ENCODE peak calls at places on chromosomes 5 and 9, in five cellular contexts. One of them, this sample, is unnamed.

GRCh38 chr9:116337015-116337414 is 183.4 kb downstream of the PAPPA start:
- DNase-seq in HCT116: no peak
- DNase-seq in astrocyte: peak
- DNase-seq in trophoblast cell: no peak
- DNase-seq in fibroblast of lung: peak
- DNase-seq in this sample: no peak

GRCh38 chr9:129703667-129704355 is 38.4 kb downstream of the PRRX2 start:
- DNase-seq in fibroblast of lung: peak
- DNase-seq in trophoblast cell: no peak
- DNase-seq in HCT116: no peak
- DNase-seq in astrocyte: peak
- DNase-seq in this sample: no peak

GRCh38 chr9:89802809-89803355 is 198.1 kb downstream of the GADD45G start:
- DNase-seq in astrocyte: no peak
- DNase-seq in fibroblast of lung: peak
- DNase-seq in HCT116: peak
- DNase-seq in trophoblast cell: no peak
- DNase-seq in this sample: no peak

GRCh38 chr5:34524123-34524522 is 132.0 kb upstream of the RAI14 start:
- DNase-seq in fibroblast of lung: peak
- DNase-seq in HCT116: no peak
- DNase-seq in trophoblast cell: peak
- DNase-seq in astrocyte: peak
- DNase-seq in this sample: no peak

GRCh38 chr5:140235776-140236558 is 61.0 kb downstream of the CYSTM1 start:
- DNase-seq in HCT116: no peak
- DNase-seq in fibroblast of lung: no peak
- DNase-seq in trophoblast cell: no peak
- DNase-seq in astrocyte: no peak
- DNase-seq in this sample: peak

GRCh38 chr5:72543365-72543764 is 36.2 kb upstream of the ZNF366 start:
- DNase-seq in HCT116: no peak
- DNase-seq in fibroblast of lung: peak
- DNase-seq in trophoblast cell: no peak
- DNase-seq in astrocyte: peak
- DNase-seq in this sample: no peak

GRCh38 chr5:171840066-171840465 is 54.4 kb downstream of the SMIM23 start:
- DNase-seq in trophoblast cell: no peak
- DNase-seq in HCT116: no peak
- DNase-seq in fibroblast of lung: no peak
- DNase-seq in astrocyte: no peak
- DNase-seq in this sample: no peak

GRCh38 chr9:110213413-110214044 is 5.6 kb upstream of the C9orf152 start:
- DNase-seq in trophoblast cell: peak
- DNase-seq in astrocyte: no peak
- DNase-seq in fibroblast of lung: no peak
- DNase-seq in HCT116: no peak
- DNase-seq in this sample: peak

GRCh38 chr9:79471577-79472543 is 99.9 kb upstream of the TLE4 start:
- DNase-seq in HCT116: no peak
- DNase-seq in fibroblast of lung: peak
- DNase-seq in trophoblast cell: no peak
- DNase-seq in astrocyte: no peak
- DNase-seq in this sample: no peak

GRCh38 chr5:132426525-132427138 is 57.1 kb downstream of the SLC22A5 start:
- DNase-seq in HCT116: no peak
- DNase-seq in astrocyte: peak
- DNase-seq in trophoblast cell: peak
- DNase-seq in fibroblast of lung: peak
- DNase-seq in this sample: peak

GRCh38 chr9:134178781-134179551 is 14.6 kb upstream of the RNU6ATAC start:
- DNase-seq in astrocyte: no peak
- DNase-seq in fibroblast of lung: peak
- DNase-seq in trophoblast cell: no peak
- DNase-seq in HCT116: no peak
- DNase-seq in this sample: no peak

GRCh38 chr5:52199833-52200232 is 587.9 kb upstream of the ITGA1 start:
- DNase-seq in trophoblast cell: no peak
- DNase-seq in astrocyte: no peak
- DNase-seq in HCT116: no peak
- DNase-seq in fibroblast of lung: no peak
- DNase-seq in this sample: no peak

GRCh38 chr5:103217101-103217500 is 41.5 kb upstream of the MACIR start:
- DNase-seq in trophoblast cell: no peak
- DNase-seq in HCT116: no peak
- DNase-seq in astrocyte: no peak
- DNase-seq in fibroblast of lung: no peak
- DNase-seq in this sample: no peak

DNA sequence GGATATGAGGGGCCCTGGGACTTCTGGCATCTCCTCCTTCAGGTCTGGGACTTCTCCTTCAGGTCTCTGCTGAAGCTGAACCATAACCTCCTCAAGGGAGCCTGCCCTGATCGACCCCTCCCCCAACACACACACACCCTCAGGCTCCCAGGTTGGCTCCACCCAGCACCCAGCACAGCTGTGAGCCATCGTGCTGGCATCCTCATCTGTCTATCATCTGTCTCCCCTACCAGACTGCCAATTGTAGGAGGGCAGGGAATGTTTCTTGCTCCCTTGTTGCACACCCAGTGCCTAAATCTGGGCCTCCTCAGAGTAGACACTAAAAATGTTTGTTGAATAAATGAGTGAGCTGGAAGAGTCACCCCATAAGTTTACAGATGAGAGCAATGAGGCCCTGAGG is 71.4 kb downstream of the LRSAM1 start:
- DNase-seq in trophoblast cell: peak
- DNase-seq in astrocyte: no peak
- DNase-seq in fibroblast of lung: no peak
- DNase-seq in HCT116: no peak
- DNase-seq in this sample: peak
- H3K9ac ChIP-seq in trophoblast cell: no peak
- H3K9ac ChIP-seq in astrocyte: peak
- H3K9ac ChIP-seq in fibroblast of lung: no peak
- H3K9ac ChIP-seq in HCT116: no peak
- H3K9ac ChIP-seq in this sample: no peak

GRCh38 chr5:167587768-167588167 is 703.7 kb upstream of the WWC1 start:
- DNase-seq in HCT116: peak
- DNase-seq in astrocyte: no peak
- DNase-seq in fibroblast of lung: peak
- DNase-seq in trophoblast cell: no peak
- DNase-seq in this sample: no peak
- H3K9ac ChIP-seq in HCT116: no peak
- H3K9ac ChIP-seq in astrocyte: no peak
- H3K9ac ChIP-seq in fibroblast of lung: no peak
- H3K9ac ChIP-seq in trophoblast cell: no peak
- H3K9ac ChIP-seq in this sample: no peak

GRCh38 chr9:19799784-19800183 is 10.9 kb upstream of the SLC24A2 start:
- DNase-seq in fibroblast of lung: no peak
- DNase-seq in astrocyte: no peak
- DNase-seq in HCT116: no peak
- DNase-seq in trophoblast cell: no peak
- DNase-seq in this sample: no peak
- H3K9ac ChIP-seq in fibroblast of lung: no peak
- H3K9ac ChIP-seq in astrocyte: no peak
- H3K9ac ChIP-seq in HCT116: no peak
- H3K9ac ChIP-seq in trophoblast cell: no peak
- H3K9ac ChIP-seq in this sample: no peak

GRCh38 chr9:95134457-95134881 is 183.0 kb downstream of the FANCC start:
- DNase-seq in HCT116: no peak
- DNase-seq in fibroblast of lung: no peak
- DNase-seq in trophoblast cell: no peak
- DNase-seq in astrocyte: no peak
- DNase-seq in this sample: no peak

GRCh38 chr9:95133351-95133724 is 184.2 kb downstream of the FANCC start:
- DNase-seq in fibroblast of lung: no peak
- DNase-seq in HCT116: no peak
- DNase-seq in trophoblast cell: no peak
- DNase-seq in astrocyte: no peak
- DNase-seq in this sample: no peak

GRCh38 chr9:95130484-95130883 is 187.0 kb downstream of the FANCC start:
- DNase-seq in fibroblast of lung: no peak
- DNase-seq in trophoblast cell: no peak
- DNase-seq in HCT116: no peak
- DNase-seq in astrocyte: no peak
- DNase-seq in this sample: no peak

GRCh38 chr9:95131023-95131943 is 186.2 kb downstream of the FANCC start:
- DNase-seq in fibroblast of lung: peak
- DNase-seq in trophoblast cell: peak
- DNase-seq in astrocyte: peak
- DNase-seq in HCT116: peak
- DNase-seq in this sample: peak

DNA sequence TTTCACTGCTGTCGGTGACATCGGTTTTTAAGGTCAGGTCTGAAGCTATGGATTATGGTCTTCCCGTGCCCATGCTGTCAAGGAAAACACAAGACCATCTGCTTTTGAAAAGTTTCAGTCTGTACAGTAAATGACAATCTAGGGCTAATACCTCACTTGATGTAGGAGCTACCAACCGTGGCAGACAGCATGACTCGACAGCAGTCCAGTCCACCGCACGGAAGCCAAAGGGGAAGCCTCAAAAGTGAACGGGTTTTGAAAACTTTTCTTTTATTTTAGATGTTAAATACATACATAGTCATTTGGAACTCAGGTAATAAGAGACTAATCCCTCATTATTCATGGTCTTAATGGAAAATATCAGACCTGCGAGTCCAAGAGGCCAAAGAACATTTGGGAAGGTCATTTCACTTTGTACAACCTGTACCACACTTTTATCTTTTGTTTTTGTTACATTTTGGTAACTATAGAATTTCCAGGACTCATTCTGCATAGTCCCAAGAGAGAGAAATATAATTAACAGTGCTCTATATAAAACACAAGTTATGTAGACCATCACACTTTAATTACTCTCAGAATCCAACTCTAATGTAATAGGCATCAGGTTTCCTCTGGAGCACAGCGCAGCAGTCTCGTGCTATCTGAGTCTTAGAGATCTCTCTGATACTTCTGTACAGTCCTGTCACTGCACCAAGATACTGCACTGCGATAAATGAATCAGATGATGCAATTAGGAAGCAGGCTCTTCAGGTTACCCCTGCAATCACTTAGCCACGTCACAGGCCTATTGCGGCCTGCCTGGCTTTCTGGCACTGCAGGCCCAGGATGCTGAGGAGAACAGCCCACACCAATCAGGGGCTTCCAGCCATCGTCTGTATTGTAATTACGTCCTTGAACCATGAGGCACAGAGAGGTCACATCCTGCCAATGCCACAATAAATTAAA is 184.8 kb downstream of the FANCC start:
- DNase-seq in HCT116: no peak
- DNase-seq in trophoblast cell: no peak
- DNase-seq in fibroblast of lung: no peak
- DNase-seq in astrocyte: no peak
- DNase-seq in this sample: no peak
- H3K9ac ChIP-seq in HCT116: no peak
- H3K9ac ChIP-seq in trophoblast cell: no peak
- H3K9ac ChIP-seq in fibroblast of lung: no peak
- H3K9ac ChIP-seq in astrocyte: no peak
- H3K9ac ChIP-seq in this sample: no peak

DNA sequence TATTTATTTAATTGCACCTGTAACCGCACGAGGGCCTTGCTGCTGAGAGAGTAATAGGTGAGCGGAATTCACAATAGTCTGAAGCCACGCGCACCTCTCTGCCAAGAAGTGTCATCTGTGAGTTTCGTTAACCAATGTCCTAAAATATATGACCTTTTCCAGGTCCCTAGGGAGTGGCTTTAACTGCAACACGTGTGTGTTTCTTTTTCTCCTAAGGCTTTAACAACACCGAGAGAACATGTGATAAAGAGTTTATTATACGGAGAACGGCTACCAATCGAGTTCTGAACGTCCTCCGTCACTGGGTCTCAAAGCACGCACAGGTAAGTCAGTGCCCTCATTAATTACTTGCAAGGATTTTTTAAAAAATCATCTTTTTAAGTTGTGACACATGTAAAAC is 53.2 kb upstream of the CKMT2 start:
- DNase-seq in fibroblast of lung: no peak
- DNase-seq in trophoblast cell: no peak
- DNase-seq in astrocyte: no peak
- DNase-seq in HCT116: no peak
- DNase-seq in this sample: no peak
- H3K9ac ChIP-seq in fibroblast of lung: no peak
- H3K9ac ChIP-seq in trophoblast cell: no peak
- H3K9ac ChIP-seq in astrocyte: no peak
- H3K9ac ChIP-seq in HCT116: no peak
- H3K9ac ChIP-seq in this sample: no peak